ENCODE peak calls at places on chromosomes 3 and 15, in ten cellular contexts. O is RWPE1, X is AG04450, R is activated B cell treated with CpG ODN at 0.5 μM for 24 hours, G is cardiac muscle cell, F is mucosa of descending colon, C is transverse colon, H is right lobe of liver, N is OCI-LY7, J is heart right ventricle. M is an unnamed sample.

GRCh38 chr3:195802261-195802701 is 9.4 kb downstream of the MUC4 start:
- DNase-seq in H (no peak), N (peak), J (no peak), C (no peak), G (no peak), F (no peak), O (no peak), X (no peak), R (no peak), M (no peak)

GRCh38 chr3:134361162-134361831 is 12.9 kb downstream of the AMOTL2 start:
- DNase-seq in J (no peak), X (no peak), O (no peak), F (no peak), R (no peak), H (peak), G (no peak), C (peak), N (no peak), M (no peak)

GRCh38 chr15:72130272-72130671 is 12.1 kb downstream of the SENP8 start:
- DNase-seq in X (no peak), O (no peak), C (peak), R (no peak), H (no peak), N (no peak), F (peak), G (no peak), J (no peak), M (no peak)

GRCh38 chr3:197068077-197068476 is 38.5 kb upstream of the MELTF start:
- DNase-seq in J (no peak), O (no peak), H (no peak), X (no peak), N (peak), F (no peak), C (no peak), R (no peak), G (no peak), M (no peak)

GRCh38 chr3:166785851-166786250 is 594.2 kb downstream of the ZBBX start:
- DNase-seq in X (no peak), C (no peak), J (no peak), O (no peak), H (no peak), F (no peak), N (no peak), R (no peak), G (no peak), M (no peak)

GRCh38 chr3:129187857-129188256 is 4.2 kb upstream of the CNBP start:
- DNase-seq in N (no peak), C (no peak), J (no peak), G (no peak), R (no peak), F (no peak), X (no peak), O (no peak), H (no peak), M (no peak)

GRCh38 chr15:44675911-44676310 is 12.4 kb upstream of the SPG11 start:
- DNase-seq in X (no peak), C (no peak), N (no peak), J (no peak), F (no peak), R (no peak), G (no peak), H (no peak), O (no peak), M (no peak)

GRCh38 chr15:51286816-51287215 is 51.6 kb downstream of the CYP19A1 start:
- DNase-seq in G (no peak), O (no peak), J (no peak), N (no peak), R (no peak), H (no peak), F (peak), X (no peak), C (no peak), M (peak)

GRCh38 chr3:78895528-78895927 is 872.3 kb downstream of the ROBO1 start:
- DNase-seq in C (no peak), O (no peak), H (no peak), X (no peak), G (no peak), N (no peak), R (no peak), J (no peak), F (no peak), M (no peak)

GRCh38 chr3:30628931-30629590 is 22.7 kb downstream of the TGFBR2 start:
- DNase-seq in R (no peak), G (peak), H (no peak), O (no peak), N (peak), J (peak), C (no peak), X (no peak), F (peak), M (no peak)
- TF ChIP-seq CTCF in R (no peak), G (peak), H (peak), O (no peak), N (peak), J (peak), C (peak), X (no peak), F (no peak), M (no peak)

DNA sequence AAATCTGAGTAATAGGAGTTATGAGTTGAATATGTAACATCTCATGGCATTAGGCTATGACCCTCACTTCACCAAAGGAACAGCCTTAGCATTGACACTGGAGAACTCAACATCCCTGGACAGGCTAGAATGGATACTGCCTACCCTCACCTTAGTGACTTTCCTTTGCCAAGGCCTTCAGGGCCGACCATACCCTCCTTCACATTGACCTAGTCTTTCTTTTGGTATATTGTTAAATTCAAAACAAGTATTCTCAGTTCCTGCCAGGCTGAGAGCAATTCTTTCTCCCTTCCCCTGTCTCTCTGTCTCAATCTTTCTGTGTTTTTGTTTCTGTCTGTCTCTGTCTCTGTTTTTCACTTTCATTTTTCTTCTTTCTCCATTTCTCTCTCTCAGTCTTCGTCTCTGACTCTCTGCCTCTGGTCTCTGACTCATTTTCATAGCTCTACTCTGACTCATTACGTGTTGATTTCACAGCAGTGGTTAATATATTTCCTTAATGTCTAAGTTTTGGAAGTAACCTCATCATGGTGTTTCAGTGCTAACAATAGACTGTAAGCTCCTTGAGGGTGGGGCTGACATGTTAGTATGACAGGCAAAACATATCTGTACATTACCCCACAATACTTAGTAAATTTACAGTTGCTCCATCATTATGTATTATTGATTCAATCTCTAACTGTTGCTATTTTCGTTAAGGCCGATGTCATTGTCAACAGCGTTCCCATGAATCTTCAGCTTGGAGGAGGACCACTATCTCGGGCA is 32.5 kb downstream of the PARP15 start:
- DNase-seq in N (no peak), F (no peak), R (no peak), H (no peak), J (no peak), O (peak), X (peak), G (no peak), C (no peak), M (peak)
- TF ChIP-seq CTCF in N (no peak), F (no peak), R (no peak), H (no peak), J (no peak), O (no peak), X (no peak), G (no peak), C (no peak), M (no peak)

GRCh38 chr15:93052090-93052892 is 36.7 kb downstream of the RGMA start:
- DNase-seq in N (peak), C (no peak), X (no peak), G (no peak), J (no peak), H (no peak), O (no peak), R (no peak), F (no peak), M (no peak)
- TF ChIP-seq CTCF in N (peak), C (no peak), X (no peak), G (no peak), J (peak), H (no peak), O (no peak), R (no peak), F (no peak), M (no peak)

DNA sequence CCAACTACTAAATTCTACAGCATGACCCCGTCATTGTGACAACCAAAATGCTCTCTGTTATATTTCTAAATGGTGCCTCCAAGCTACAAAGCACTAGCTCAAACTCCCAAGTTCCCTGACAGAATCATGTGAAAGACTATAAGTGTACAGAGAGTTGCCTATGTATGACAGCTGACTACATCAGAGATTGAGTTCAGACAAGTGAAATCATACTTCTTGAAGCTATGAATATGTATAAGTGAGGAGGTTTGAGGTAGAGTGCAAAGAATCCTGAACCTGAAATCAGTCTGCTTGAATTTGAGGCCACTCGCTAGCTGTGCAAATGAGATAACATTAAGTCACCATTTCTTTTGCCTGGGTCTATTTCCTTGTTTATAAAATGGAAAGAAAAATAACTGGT is 63.9 kb upstream of the TP63 start:
- DNase-seq in R (no peak), C (no peak), X (no peak), H (no peak), N (no peak), J (no peak), F (no peak), G (no peak), O (no peak), M (no peak)
- TF ChIP-seq CTCF in R (no peak), C (no peak), X (no peak), H (no peak), N (no peak), J (no peak), F (no peak), G (no peak), O (no peak), M (no peak)

GRCh38 chr3:96814581-96815567 is at the start of gene EPHA6:
- DNase-seq in J (no peak), O (no peak), C (no peak), G (peak), H (no peak), F (no peak), R (no peak), X (no peak), N (no peak), M (no peak)

GRCh38 chr3:96813820-96814580 is 394 bp upstream of the EPHA6 start:
- DNase-seq in H (peak), R (no peak), F (peak), O (peak), N (no peak), X (no peak), J (peak), G (peak), C (peak), M (peak)

DNA sequence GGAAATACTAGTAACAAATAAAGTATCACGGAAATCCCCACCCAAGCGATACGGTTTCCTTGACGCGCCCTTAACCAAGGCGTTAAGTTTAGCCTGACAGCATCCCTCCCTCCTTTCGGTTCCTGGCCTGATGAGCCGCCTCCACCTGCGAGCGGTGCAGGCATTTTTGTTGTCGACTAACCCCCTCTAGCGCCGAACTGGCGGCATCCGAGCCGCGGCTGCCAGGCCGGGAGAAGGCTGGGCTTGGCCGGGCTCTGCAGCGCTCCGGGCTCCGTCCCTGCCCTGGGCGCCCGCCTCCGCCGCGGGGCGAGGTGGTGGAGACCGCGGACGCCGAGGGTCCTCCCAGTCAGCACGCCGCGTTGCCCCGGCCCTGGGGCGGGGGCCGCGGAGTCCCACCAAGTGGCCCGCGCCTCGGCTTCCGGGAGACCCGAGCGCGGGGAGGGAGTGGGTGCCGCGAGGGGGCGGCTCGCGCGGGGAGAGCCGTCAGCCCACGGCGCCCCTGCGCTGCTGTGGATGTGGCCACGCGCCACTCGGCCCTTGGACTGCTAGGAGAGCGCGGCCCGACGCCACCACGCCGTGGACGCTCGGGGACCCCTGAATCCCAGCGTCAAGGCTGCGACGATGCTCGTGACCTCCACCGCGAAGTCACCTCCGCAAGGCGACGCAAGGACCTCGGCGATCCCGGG is 1.1 kb upstream of the EPHA6 start:
- DNase-seq in J (peak), X (peak), G (peak), R (no peak), F (peak), H (peak), C (peak), O (peak), N (no peak), M (peak)
- TF ChIP-seq CTCF in J (peak), X (peak), G (peak), R (no peak), F (no peak), H (peak), C (peak), O (peak), N (no peak), M (peak)

GRCh38 chr3:113825090-113825489 is 13.5 kb upstream of the GRAMD1C start:
- DNase-seq in X (no peak), C (no peak), N (peak), R (no peak), H (no peak), O (no peak), F (no peak), G (no peak), J (no peak), M (no peak)
- TF ChIP-seq CTCF in X (peak), C (no peak), N (peak), R (no peak), H (peak), O (no peak), F (no peak), G (peak), J (no peak), M (no peak)

DNA sequence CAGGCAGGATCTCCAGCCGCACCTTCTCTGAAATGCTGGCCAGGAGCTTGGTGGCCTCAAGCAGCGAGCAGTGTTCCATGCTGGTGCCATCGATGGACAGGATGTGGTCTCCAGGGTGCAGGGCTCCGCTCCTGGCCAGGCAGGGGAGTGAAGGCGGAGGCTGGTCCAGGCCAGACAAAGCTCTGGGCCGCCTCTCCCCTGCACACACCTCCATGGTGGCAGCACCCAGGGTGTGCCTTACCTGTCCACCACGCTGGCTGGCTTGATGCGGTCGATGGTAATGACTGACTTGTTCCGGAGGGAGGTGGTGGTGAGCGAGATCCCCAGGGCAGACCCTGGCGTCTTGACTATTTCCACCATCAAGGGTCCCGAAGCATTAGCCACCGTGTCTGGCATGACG is 20.0 kb downstream of the GRIP2 start:
- DNase-seq in O (no peak), X (no peak), N (no peak), H (peak), R (no peak), F (no peak), J (no peak), C (no peak), G (no peak), M (no peak)
- TF ChIP-seq CTCF in O (no peak), X (no peak), N (no peak), H (no peak), R (no peak), F (no peak), J (no peak), C (no peak), G (no peak), M (no peak)

GRCh38 chr3:16151109-16151508 is 23.4 kb upstream of the GALNT15 start:
- DNase-seq in J (peak), G (no peak), F (peak), O (no peak), X (peak), N (no peak), R (no peak), C (peak), H (peak), M (no peak)

GRCh38 chr3:16147226-16147625 is 27.3 kb upstream of the GALNT15 start:
- DNase-seq in G (no peak), R (no peak), X (no peak), H (no peak), J (no peak), N (no peak), C (no peak), F (no peak), O (peak), M (no peak)

GRCh38 chr3:16148213-16148612 is 26.3 kb upstream of the GALNT15 start:
- DNase-seq in N (no peak), C (no peak), J (no peak), O (no peak), R (no peak), X (no peak), G (no peak), H (no peak), F (no peak), M (no peak)

GRCh38 chr3:16148783-16149182 is 25.7 kb upstream of the GALNT15 start:
- DNase-seq in N (no peak), X (peak), O (no peak), G (no peak), H (peak), C (peak), F (peak), J (peak), R (no peak), M (no peak)

GRCh38 chr3:16150285-16150684 is 24.2 kb upstream of the GALNT15 start:
- DNase-seq in R (no peak), X (no peak), G (no peak), N (no peak), F (no peak), C (no peak), H (no peak), O (no peak), J (no peak), M (no peak)
- TF ChIP-seq CTCF in R (no peak), X (no peak), G (no peak), N (no peak), F (no peak), C (no peak), H (no peak), O (no peak), J (no peak), M (no peak)